ENCODE peak calls at places on chromosomes 1 and 21, in seven cellular contexts. V is H9; J is colonic mucosa; Q is kidney; H is naive thymus-derived CD4-positive, alpha-beta T cell; K is testis; P is GM23338. E is an unnamed sample. For H3K4me1, the result is how much of the 10 kb centered on the place peaks cover.

GRCh38 chr1:41650176-41650519 is 165.7 kb upstream of the EDN2 start:
- DNase-seq in H (no peak), V (no peak), Q (no peak), J (no peak), K (no peak), P (no peak), E (no peak)

GRCh38 chr1:201016943-201017827 is 6.3 kb downstream of the KIF21B start:
- DNase-seq in H (no peak), V (no peak), P (no peak), J (no peak), Q (peak), K (no peak), E (no peak)

GRCh38 chr1:174654553-174654952 is 206.8 kb downstream of the GPR52 start:
- DNase-seq in J (no peak), K (no peak), V (no peak), P (no peak), Q (no peak), H (no peak), E (no peak)

GRCh38 chr1:25524568-25525359 is 18.6 kb upstream of the LDLRAP1 start:
- DNase-seq in K (no peak), J (no peak), Q (no peak), V (no peak), H (no peak), P (no peak), E (no peak)

GRCh38 chr1:81811757-81812371 is 11.1 kb downstream of the ADGRL2 start:
- DNase-seq in Q (no peak), K (no peak), J (no peak), H (no peak), P (no peak), V (no peak), E (no peak)

GRCh38 chr21:31894441-31894840 is 21.6 kb downstream of the HUNK start:
- DNase-seq in K (no peak), P (no peak), Q (no peak), V (no peak), H (no peak), J (no peak), E (no peak)

GRCh38 chr1:111281411-111281810 is 9.2 kb upstream of the CHIA start:
- DNase-seq in J (no peak), H (no peak), V (no peak), P (no peak), Q (no peak), K (no peak), E (no peak)

GRCh38 chr1:22508329-22508728 is 55.0 kb upstream of the EPHA8 start:
- DNase-seq in H (no peak), V (no peak), K (no peak), Q (no peak), J (no peak), P (no peak), E (no peak)

GRCh38 chr1:117271959-117272358 is 61.2 kb upstream of the VTCN1 start:
- DNase-seq in Q (no peak), J (no peak), V (no peak), K (no peak), P (peak), H (no peak), E (no peak)

GRCh38 chr1:155196103-155196892 is 11.4 kb downstream of the THBS3 start:
- DNase-seq in Q (peak), H (no peak), P (peak), K (no peak), J (no peak), V (peak), E (no peak)

GRCh38 chr1:55070291-55070690 is 30.9 kb downstream of the PCSK9 start:
- DNase-seq in P (no peak), H (no peak), J (no peak), V (no peak), K (no peak), Q (no peak), E (no peak)

GRCh38 chr21:44732263-44732662 is 20.9 kb upstream of the TSPEAR start:
- DNase-seq in Q (no peak), P (no peak), H (no peak), V (peak), K (no peak), J (no peak), E (no peak)

GRCh38 chr21:42010507-42011493 is 640 bp upstream of the ZBTB21 start:
- DNase-seq in K (peak), Q (peak), P (peak), H (peak), J (peak), V (peak), E (no peak)

GRCh38 chr1:2603521-2604155 is 17.1 kb downstream of the PRXL2B start:
- DNase-seq in Q (peak), V (no peak), H (no peak), P (no peak), J (no peak), K (peak), E (no peak)

GRCh38 chr1:67889940-67890567 is 56.8 kb upstream of the GNG12 start:
- DNase-seq in H (no peak), K (no peak), V (no peak), P (no peak), J (no peak), Q (no peak), E (no peak)

GRCh38 chr1:151988405-151988851 is 5.2 kb downstream of the S100A10 start:
- DNase-seq in Q (no peak), K (no peak), P (no peak), H (no peak), J (peak), V (no peak), E (no peak)

GRCh38 chr1:21626921-21627339 is 42.2 kb downstream of the RAP1GAP start:
- DNase-seq in J (no peak), V (no peak), Q (no peak), H (no peak), K (no peak), P (no peak), E (no peak)

GRCh38 chr1:245409341-245410195 is 254.8 kb downstream of the KIF26B start:
- DNase-seq in H (no peak), V (no peak), P (no peak), Q (no peak), J (no peak), K (no peak), E (no peak)

GRCh38 chr1:33634806-33635205 is 162.4 kb downstream of the ZSCAN20 start:
- DNase-seq in P (peak), J (peak), V (peak), H (no peak), K (peak), Q (no peak), E (no peak)

GRCh38 chr1:168991667-168992475 is 114.6 kb upstream of the ATP1B1 start:
- DNase-seq in K (no peak), Q (no peak), P (no peak), H (no peak), J (no peak), V (no peak), E (no peak)

GRCh38 chr1:219281834-219282233 is 108.2 kb downstream of the LYPLAL1 start:
- DNase-seq in H (no peak), K (no peak), J (no peak), Q (no peak), P (no peak), V (no peak), E (no peak)

GRCh38 chr1:114315601-114316000 is 161.9 kb upstream of the SYT6 start:
- DNase-seq in K (no peak), Q (no peak), J (no peak), P (no peak), H (no peak), V (no peak), E (no peak)

GRCh38 chr1:227805606-227806197 is 9.8 kb upstream of the PRSS38 start:
- DNase-seq in V (no peak), P (no peak), J (no peak), K (no peak), H (no peak), Q (no peak), E (no peak)

GRCh38 chr1:85313888-85314696 is 37.7 kb upstream of the BCL10 start:
- DNase-seq in J (no peak), K (peak), V (no peak), Q (no peak), P (no peak), H (no peak), E (no peak)

GRCh38 chr1:11570821-11571220 is 83.4 kb downstream of the FBXO2 start:
- DNase-seq in K (no peak), V (no peak), H (no peak), P (no peak), Q (no peak), J (no peak), E (no peak)

DNA sequence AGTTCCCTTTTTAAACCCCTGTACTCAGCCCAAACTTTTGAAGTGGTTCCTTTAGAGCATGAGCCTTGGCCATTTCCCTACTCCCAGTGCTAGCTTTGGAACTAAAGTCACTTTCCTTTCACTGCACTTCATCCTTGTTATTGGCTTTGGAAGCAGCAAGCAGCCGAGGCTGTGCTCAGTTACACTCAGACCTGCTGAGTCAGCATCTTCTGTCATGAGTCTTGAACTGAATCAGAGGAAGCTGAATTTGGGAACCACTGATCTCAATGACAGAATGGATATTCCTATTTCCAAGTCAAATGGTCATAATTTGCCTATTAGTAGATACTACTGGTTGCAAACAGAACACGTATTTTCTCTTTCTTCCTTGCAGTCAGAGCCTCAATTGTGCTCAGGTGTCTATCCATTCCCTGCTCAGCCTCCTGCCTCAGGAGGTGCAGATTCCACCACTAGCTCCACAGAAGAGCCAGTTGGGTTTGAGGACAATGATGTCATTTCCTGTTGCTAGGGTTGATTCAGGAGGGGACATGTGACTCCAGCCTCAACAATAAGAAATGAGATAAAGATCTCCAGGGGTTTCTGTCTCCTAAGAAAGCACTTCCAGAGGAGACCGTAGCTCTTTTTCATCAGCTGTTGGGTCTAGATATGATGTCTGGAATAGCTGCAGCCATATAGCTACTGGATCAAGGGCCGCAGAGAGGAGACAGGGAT is 44.9 kb upstream of the NTPCR start:
- DNase-seq in J (no peak), V (no peak), K (no peak), Q (no peak), P (no peak), H (no peak), E (no peak)
- H3K4me1 ChIP-seq in J (under half), V (under half), K (under half), Q (under half), P (under half), H (under half), E (under half)

GRCh38 chr1:94992161-94992560 is 65.3 kb upstream of the CNN3 start:
- DNase-seq in J (no peak), V (no peak), P (no peak), Q (no peak), K (no peak), H (no peak), E (no peak)

GRCh38 chr1:94998128-94998527 is 71.2 kb upstream of the CNN3 start:
- DNase-seq in J (no peak), K (no peak), H (no peak), V (no peak), P (no peak), Q (no peak), E (no peak)

GRCh38 chr1:94994805-94995204 is 67.9 kb upstream of the CNN3 start:
- DNase-seq in H (peak), Q (no peak), K (no peak), V (no peak), J (no peak), P (no peak), E (no peak)

GRCh38 chr1:94992863-94993563 is 66.1 kb upstream of the CNN3 start:
- DNase-seq in V (no peak), H (no peak), J (no peak), Q (no peak), P (no peak), K (no peak), E (no peak)

DNA sequence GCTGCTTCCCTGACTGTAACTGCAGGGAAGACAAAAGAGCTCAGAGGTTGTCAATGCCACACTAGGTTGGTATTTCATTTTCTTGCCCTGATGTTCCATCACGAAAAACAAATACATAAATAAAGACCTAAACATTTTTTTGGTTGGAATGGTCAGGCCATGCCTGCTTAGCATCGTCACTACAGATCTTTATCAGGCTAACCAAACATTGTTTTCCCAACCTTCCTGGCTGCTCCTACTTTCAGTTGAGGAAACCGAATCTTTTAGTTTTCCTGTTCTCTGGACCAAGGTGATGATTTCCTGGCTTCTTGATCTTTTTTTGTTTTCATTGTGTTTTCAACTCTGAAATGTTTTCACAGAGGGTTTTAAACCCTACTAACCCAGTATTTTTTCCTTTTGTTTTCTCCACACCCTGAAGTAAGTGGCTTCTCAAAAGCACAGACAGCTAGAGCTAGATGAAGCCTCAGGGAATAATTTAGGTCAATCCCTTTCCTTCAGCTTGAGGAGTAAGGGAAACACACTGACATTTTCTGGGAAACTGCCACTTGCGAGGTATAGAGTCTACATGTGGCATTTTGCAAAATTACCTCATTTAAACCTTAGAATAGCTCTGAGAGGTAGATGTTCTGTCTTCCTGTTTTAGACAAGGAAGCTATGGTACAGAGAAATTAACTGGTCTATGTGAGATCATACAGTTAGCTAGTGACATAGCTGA is 67.2 kb upstream of the CNN3 start:
- DNase-seq in J (no peak), H (no peak), K (no peak), V (no peak), Q (no peak), P (no peak), E (no peak)
- H3K27ac ChIP-seq in J (no peak), H (no peak), K (no peak), V (no peak), Q (no peak), P (no peak), E (no peak)

GRCh38 chr21:28758883-28759242 is 233.8 kb downstream of the LTN1 start:
- DNase-seq in H (no peak), Q (no peak), J (no peak), P (no peak), V (no peak), K (no peak), E (no peak)

GRCh38 chr21:28754127-28754611 is 238.5 kb downstream of the LTN1 start:
- DNase-seq in P (no peak), K (no peak), H (no peak), Q (no peak), V (no peak), J (no peak), E (no peak)

GRCh38 chr21:28758042-28758882 is 234.4 kb downstream of the LTN1 start:
- DNase-seq in J (no peak), Q (no peak), K (no peak), H (no peak), V (no peak), P (no peak), E (no peak)

GRCh38 chr21:28752131-28752530 is 240.5 kb downstream of the LTN1 start:
- DNase-seq in H (no peak), J (no peak), P (no peak), Q (no peak), K (no peak), V (no peak), E (no peak)

GRCh38 chr21:28754862-28755261 is 237.8 kb downstream of the LTN1 start:
- DNase-seq in J (no peak), Q (no peak), V (no peak), H (no peak), P (no peak), K (no peak), E (no peak)
- H3K4me1 ChIP-seq in J (under half), Q (under half), V (under half), H (under half), P (under half), K (under half), E (under half)

DNA sequence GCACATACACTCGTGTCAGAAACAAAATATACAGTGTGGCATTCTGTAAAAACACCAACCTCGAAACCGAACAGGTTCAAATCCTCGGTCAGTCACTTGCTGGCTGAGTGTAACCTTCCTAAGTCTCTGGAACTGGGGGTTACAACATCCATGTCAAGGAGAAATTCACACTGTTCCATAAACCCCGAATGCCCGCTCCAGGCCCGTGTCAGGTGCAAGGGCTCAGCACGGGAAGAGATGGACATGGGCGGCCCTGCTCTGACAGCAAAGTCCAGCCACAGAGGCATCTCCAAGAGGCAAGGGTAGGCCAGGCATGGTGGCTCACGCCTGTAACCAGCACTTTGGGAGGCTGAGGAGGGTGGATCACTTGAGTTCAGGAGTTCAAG is 79.5 kb downstream of the SLC66A1 start:
- DNase-seq in J (no peak), K (no peak), H (no peak), Q (peak), V (no peak), P (no peak), E (no peak)
- H3K27ac ChIP-seq in J (peak), K (peak), H (peak), Q (peak), V (no peak), P (peak), E (peak)

GRCh38 chr1:8389962-8390535 is 72.1 kb downstream of the SLC45A1 start:
- DNase-seq in J (no peak), V (no peak), H (no peak), Q (no peak), K (no peak), P (no peak), E (no peak)
- H3K4me1 ChIP-seq in J (under half), V (under half), H (under half), Q (under half), K (under half), P (under half), E (under half)